ENCODE peak calls at places on chromosomes 1 and 21, in seven cellular contexts. H, L, E, A, X, O and N are unnamed samples.

GRCh38 chr1:42807056-42807668 is 9.8 kb upstream of the ERMAP start:
- DNase-seq in O (no peak), X (no peak), E (no peak), A (no peak), H (no peak), L (no peak), N (no peak)

GRCh38 chr1:169785267-169785666 is 9.4 kb downstream of the METTL18 start:
- DNase-seq in L (no peak), O (no peak), E (no peak), A (no peak), H (no peak), X (no peak), N (no peak)

GRCh38 chr1:64754166-64754565 is 9.3 kb downstream of the RAVER2 start:
- DNase-seq in O (no peak), H (no peak), L (no peak), X (no peak), A (no peak), E (no peak), N (no peak)

GRCh38 chr1:226865590-226865989 is 4.8 kb upstream of the PSEN2 start:
- DNase-seq in H (no peak), A (no peak), L (no peak), O (no peak), E (no peak), X (no peak), N (no peak)

GRCh38 chr1:212526111-212526491 is 82.5 kb upstream of the ATF3 start:
- DNase-seq in O (no peak), A (no peak), X (no peak), H (no peak), E (no peak), L (no peak), N (no peak)

GRCh38 chr1:147820898-147821297 is 60.5 kb upstream of the GJA5 start:
- DNase-seq in H (no peak), O (no peak), X (no peak), A (no peak), E (no peak), L (no peak), N (no peak)

GRCh38 chr1:64000021-64000420 is 203.4 kb upstream of the UBE2U start:
- DNase-seq in H (no peak), E (no peak), L (no peak), A (no peak), X (no peak), O (no peak), N (no peak)

GRCh38 chr1:2240251-2241156 is 12.4 kb downstream of the SKI start:
- DNase-seq in E (peak; percentile 68), A (peak; percentile 87), H (no peak), X (peak; percentile 73), L (no peak), O (peak; percentile 60), N (peak; percentile 90)

GRCh38 chr1:29236743-29236992 is 346 bp downstream of the PTPRU start:
- DNase-seq in A (no peak), H (no peak), E (no peak), L (no peak), X (no peak), O (no peak), N (no peak)
- H3K27ac ChIP-seq in A (peak overlapping the region; percentile 59), H (no peak overlapping the region), E (no peak overlapping the region), L (peak overlapping the region; percentile 36), X (peak overlapping the region; percentile 13), O (peak overlapping the region; percentile 85), N (peak overlapping the region; percentile 77)

GRCh38 chr1:225664762-225665161 is 11.8 kb upstream of the ENAH start:
- DNase-seq in L (no peak), H (no peak), O (no peak), A (no peak), X (no peak), E (no peak), N (no peak)

GRCh38 chr1:225658041-225658440 is 5.1 kb upstream of the ENAH start:
- DNase-seq in H (no peak), X (no peak), A (no peak), O (no peak), E (no peak), L (no peak), N (no peak)

GRCh38 chr1:225657462-225657989 is 4.6 kb upstream of the ENAH start:
- DNase-seq in A (no peak), X (no peak), H (no peak), O (no peak), E (no peak), L (no peak), N (no peak)

GRCh38 chr1:225660544-225660946 is 7.6 kb upstream of the ENAH start:
- DNase-seq in X (no peak), E (no peak), H (no peak), O (no peak), A (no peak), L (no peak), N (no peak)

GRCh38 chr1:225662155-225662554 is 9.2 kb upstream of the ENAH start:
- DNase-seq in X (no peak), L (no peak), H (no peak), A (no peak), O (no peak), E (no peak), N (no peak)
- TF ChIP-seq EP300 in X (peak; percentile 75), L (no peak), H (no peak), A (no peak), O (no peak), E (no peak), N (peak; percentile 88)

DNA sequence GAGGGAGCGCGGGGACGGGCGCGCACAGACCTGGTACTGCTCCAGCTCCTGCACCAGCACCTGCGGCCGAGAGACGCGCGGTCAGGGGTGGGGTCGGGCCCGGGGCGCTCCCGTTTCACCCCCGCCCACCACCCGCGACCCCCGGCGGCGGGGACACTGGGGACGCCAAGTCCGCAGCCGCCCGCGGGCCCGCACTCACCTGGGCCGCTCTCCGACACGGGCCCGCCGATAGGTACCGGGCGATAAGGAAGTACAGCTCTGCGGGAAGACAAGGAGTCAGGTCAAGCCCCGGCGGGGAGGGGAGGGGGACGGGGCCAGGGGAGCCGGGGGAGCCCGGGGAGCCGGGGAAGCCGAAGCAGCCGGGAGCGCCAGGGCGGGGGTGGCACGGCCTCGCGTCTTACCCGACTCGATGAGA is 383 bp downstream of the BRWD1 start:
- DNase-seq in H (peak; percentile 77), X (peak; percentile 58), E (no peak), L (no peak), A (peak; percentile 35), O (no peak), N (peak; percentile 70)
- H3K27ac ChIP-seq in H (peak overlapping the region; percentile 97), X (peak overlapping the region; percentile 97), E (peak overlapping the region; percentile 98), L (peak overlapping the region; percentile 89), A (peak overlapping the region; percentile 98), O (peak overlapping the region; percentile 96), N (peak overlapping the region; percentile 99)

DNA sequence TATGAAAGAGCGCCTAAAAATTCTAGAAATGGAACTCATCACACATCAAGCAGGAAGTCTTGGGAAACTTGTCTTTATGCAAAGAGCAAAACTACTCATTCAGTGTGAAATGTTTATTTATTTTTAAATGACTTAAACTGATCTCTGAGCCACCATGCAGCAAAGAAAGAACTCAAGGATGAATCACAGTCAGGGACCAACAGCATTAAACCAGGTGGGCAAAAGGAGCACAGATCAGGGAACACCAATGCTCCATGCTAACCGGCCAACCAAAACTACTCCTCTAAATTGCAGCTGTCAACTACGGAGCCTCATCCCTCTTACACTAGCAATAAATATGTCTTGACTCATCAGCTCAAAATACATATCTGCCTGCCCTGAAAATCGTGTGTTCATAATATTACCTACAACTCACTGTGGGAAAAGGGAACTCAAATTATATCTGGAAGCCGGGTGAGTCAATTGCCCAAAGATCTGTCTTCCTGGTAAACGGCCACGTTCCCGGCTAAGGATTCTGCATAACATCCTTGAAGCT is 129.2 kb downstream of the PTPN14 start:
- DNase-seq in X (no peak), A (no peak), L (no peak), O (no peak), E (no peak), H (no peak), N (no peak)
- TF ChIP-seq EP300 in X (peak; percentile 29), A (no peak), L (no peak), O (no peak), E (no peak), H (no peak), N (no peak)

GRCh38 chr1:153534933-153535663 is 693 bp downstream of the S100A6 start:
- DNase-seq in H (no peak), A (peak; percentile 57), X (no peak), L (no peak), E (peak; percentile 67), O (peak; percentile 69), N (peak; percentile 90)

GRCh38 chr1:153533689-153534201 is 2.0 kb downstream of the S100A6 start:
- DNase-seq in L (no peak), O (peak; percentile 43), X (no peak), E (peak; percentile 61), H (peak; percentile 54), A (no peak), N (peak; percentile 85)

GRCh38 chr1:153535664-153536585 is at the start of gene S100A6:
- DNase-seq in L (peak; percentile 96), O (peak; percentile 83), X (peak; percentile 85), E (peak; percentile 89), H (peak; percentile 45), A (peak; percentile 81), N (peak; percentile 97)

GRCh38 chr1:153532769-153533599 is 2.8 kb downstream of the S100A6 start:
- DNase-seq in E (peak; percentile 92), L (peak; percentile 95), O (peak; percentile 90), X (no peak), A (peak; percentile 88), H (peak; percentile 87), N (peak; percentile 96)

GRCh38 chr1:153534226-153534932 is 1.4 kb downstream of the S100A6 start:
- DNase-seq in L (no peak), O (no peak), E (no peak), X (no peak), H (no peak), A (no peak), N (peak; percentile 79)
- H3K27ac ChIP-seq in L (peak overlapping the region; percentile 99), O (peak overlapping the region; percentile 99), E (peak overlapping the region; percentile 97), X (peak overlapping the region; percentile 84), H (no peak overlapping the region), A (peak overlapping the region; percentile 96), N (peak overlapping the region; percentile 99)

DNA sequence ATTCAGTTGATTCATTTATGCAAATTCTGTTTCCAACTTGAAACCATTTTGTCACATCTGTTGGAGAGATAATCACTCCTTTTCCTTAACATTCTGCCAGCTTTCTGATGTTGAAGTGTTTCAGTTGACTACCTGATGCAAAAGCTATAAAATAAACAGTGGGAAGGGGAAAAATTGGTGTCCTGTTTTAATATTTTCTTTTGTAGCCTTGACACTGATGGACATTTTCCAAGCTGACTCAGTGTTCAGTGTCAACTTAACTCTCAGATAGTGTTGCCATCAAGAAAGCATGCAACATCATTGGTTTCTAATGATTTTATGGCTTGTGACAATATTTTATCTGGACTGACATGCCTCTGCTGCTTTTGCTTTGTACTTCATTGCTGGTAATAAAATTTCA is 194.6 kb downstream of the HS2ST1 start:
- DNase-seq in E (no peak), O (no peak), A (no peak), L (no peak), H (no peak), X (no peak), N (no peak)
- TF ChIP-seq EP300 in E (no peak), O (no peak), A (no peak), L (no peak), H (no peak), X (no peak), N (no peak)